ENCODE peak calls at places on chromosomes 11 and 22, in seven cellular contexts. L is spleen; R is endodermal cell; K is small intestine; N is CD4-positive, alpha-beta memory T cell; F is naive thymus-derived CD4-positive, alpha-beta T cell; O is fibroblast of the aortic adventitia. I is an unnamed sample.

GRCh38 chr11:21948876-21949275 is 244.0 kb upstream of the ANO5 start:
- DNase-seq in L (no peak), R (no peak), K (no peak), N (no peak), F (no peak), O (no peak), I (no peak)

GRCh38 chr11:68038226-68038717 is 553 bp upstream of the TCIRG1 start:
- DNase-seq in L (peak; percentile 86), R (peak; percentile 66), K (no peak), N (no peak), F (no peak), O (no peak), I (no peak)

GRCh38 chr22:43449205-43449830 is 37.5 kb downstream of the MPPED1 start:
- DNase-seq in L (peak; percentile 28), R (peak; percentile 91), K (no peak), N (no peak), F (no peak), O (no peak), I (peak; percentile 5)

GRCh38 chr22:50189849-50190181 is 4.1 kb downstream of the TRABD start:
- DNase-seq in L (peak; percentile 85), R (no peak), K (no peak), N (no peak), F (no peak), O (peak; percentile 30), I (no peak)

GRCh38 chr11:67316882-67317364 is 13.6 kb downstream of the SSH3 start:
- DNase-seq in L (no peak), R (no peak), K (peak; percentile 75), N (no peak), F (peak; percentile 20), O (peak; percentile 67), I (no peak)

GRCh38 chr22:30079952-30080533 is at the start of gene HORMAD2:
- DNase-seq in L (no peak), R (peak; percentile 98), K (no peak), N (no peak), F (no peak), O (no peak), I (no peak)

GRCh38 chr11:31608995-31609394 is 99.4 kb downstream of the ELP4 start:
- DNase-seq in L (no peak), R (no peak), K (no peak), N (no peak), F (no peak), O (no peak), I (no peak)

GRCh38 chr11:13923182-13923581 is 39.3 kb upstream of the SPON1 start:
- DNase-seq in L (no peak), R (no peak), K (no peak), N (no peak), F (no peak), O (no peak), I (no peak)

GRCh38 chr22:27210111-27210739 is 552.8 kb downstream of the MIAT start:
- DNase-seq in L (no peak), R (no peak), K (no peak), N (no peak), F (no peak), O (no peak), I (no peak)

GRCh38 chr11:61949169-61950034 is 749 bp upstream of the BEST1 start:
- DNase-seq in L (no peak), R (peak; percentile 84), K (no peak), N (no peak), F (no peak), O (peak; percentile 100), I (peak; percentile 61)

GRCh38 chr11:93528252-93528651 is 14.9 kb downstream of the SMCO4 start:
- DNase-seq in L (no peak), R (no peak), K (no peak), N (no peak), F (no peak), O (no peak), I (no peak)

GRCh38 chr11:117786099-117786870 is 10.7 kb downstream of the DSCAML1 start:
- DNase-seq in L (no peak), R (no peak), K (no peak), N (no peak), F (no peak), O (no peak), I (no peak)

GRCh38 chr22:43750751-43751150 is 61.4 kb downstream of the EFCAB6 start:
- DNase-seq in L (no peak), R (no peak), K (no peak), N (no peak), F (no peak), O (no peak), I (no peak)

GRCh38 chr11:70745451-70745850 is 347.1 kb downstream of the CTTN start:
- DNase-seq in L (peak; percentile 64), R (no peak), K (no peak), N (no peak), F (no peak), O (no peak), I (no peak)

GRCh38 chr11:36469063-36469462 is 41.0 kb downstream of the TRAF6 start:
- DNase-seq in L (no peak), R (peak; percentile 95), K (no peak), N (no peak), F (no peak), O (no peak), I (no peak)

GRCh38 chr11:130144129-130144528 is 15.5 kb upstream of the ST14 start:
- DNase-seq in L (no peak), R (no peak), K (peak; percentile 76), N (no peak), F (no peak), O (no peak), I (no peak)

GRCh38 chr22:18987765-18988164 is 51.7 kb upstream of the PRODH start:
- DNase-seq in L (no peak), R (peak; percentile 86), K (peak; percentile 45), N (no peak), F (no peak), O (no peak), I (no peak)

GRCh38 chr11:34346551-34346950 is 11.3 kb downstream of the ABTB2 start:
- DNase-seq in L (no peak), R (no peak), K (no peak), N (no peak), F (no peak), O (peak; percentile 91), I (no peak)

GRCh38 chr11:12446863-12447262 is 69.5 kb downstream of the PARVA start:
- DNase-seq in L (no peak), R (no peak), K (no peak), N (no peak), F (no peak), O (no peak), I (no peak)

GRCh38 chr22:30305519-30305905 is 16.2 kb upstream of the CASTOR1 start:
- DNase-seq in L (peak; percentile 91), R (no peak), K (peak; percentile 66), N (peak; percentile 62), F (peak; percentile 56), O (peak; percentile 45), I (peak; percentile 93)

GRCh38 chr11:70201876-70202861 is 927 bp upstream of the FADD start:
- DNase-seq in L (peak; percentile 82), R (no peak), K (no peak), N (no peak), F (no peak), O (peak; percentile 47), I (peak; percentile 42)

GRCh38 chr11:66032962-66033735 is 6.9 kb upstream of the CATSPER1 start:
- DNase-seq in L (no peak), R (no peak), K (no peak), N (no peak), F (no peak), O (no peak), I (no peak)

DNA sequence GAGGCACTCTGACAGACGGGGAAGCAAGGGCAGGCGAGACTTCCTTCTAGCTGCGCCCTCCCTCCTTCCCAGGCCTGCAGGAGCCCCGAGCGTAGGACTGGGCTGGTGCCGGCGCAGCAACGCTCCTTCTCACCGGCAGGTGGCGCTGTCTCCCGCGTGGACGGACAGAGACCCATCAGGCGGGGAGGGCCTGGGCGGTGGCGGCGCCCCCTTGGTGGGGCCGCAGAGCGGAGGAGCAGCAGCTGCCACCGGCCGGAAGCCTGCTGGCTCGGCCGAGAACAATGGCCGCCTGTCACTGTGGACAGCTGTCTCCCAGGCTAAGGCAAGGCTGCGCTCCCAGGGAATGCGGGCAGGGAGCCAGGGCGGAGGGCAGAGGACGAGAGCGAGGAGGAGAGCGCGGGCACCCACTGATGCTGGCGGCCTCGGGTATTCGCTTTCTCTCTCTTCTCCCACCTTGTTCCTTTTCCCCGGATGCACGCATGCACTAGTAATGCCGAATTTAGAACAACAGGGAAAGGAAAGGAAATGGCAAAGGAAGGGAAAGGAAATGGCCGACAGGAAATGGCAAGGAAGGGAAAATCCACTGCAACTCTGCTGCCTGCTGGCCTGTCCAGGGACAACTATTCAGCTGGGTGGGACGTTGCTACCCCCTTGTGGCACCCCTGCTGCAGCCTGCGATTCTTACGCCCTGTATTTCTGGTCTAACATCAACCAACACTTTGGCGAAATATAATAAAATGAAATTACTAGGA is 14.4 kb downstream of the PPM1F start:
- DNase-seq in L (peak; percentile 99), R (peak; percentile 98), K (peak; percentile 87), N (peak; percentile 84), F (peak; percentile 80), O (peak; percentile 85), I (peak; percentile 70)
- H3K4me3 ChIP-seq in L (peak overlapping the region; percentile 45), R (peak overlapping the region; percentile 75), K (peak overlapping the region; percentile 49), N (peak overlapping the region; percentile 24), F (peak overlapping the region; percentile 69), O (peak overlapping the region; percentile 57), I (peak overlapping the region; percentile 15)

GRCh38 chr11:6647282-6647679 is 8.3 kb downstream of the DCHS1 start:
- DNase-seq in L (no peak), R (peak; percentile 53), K (no peak), N (no peak), F (no peak), O (peak; percentile 57), I (no peak)
- H3K4me3 ChIP-seq in L (no peak overlapping the region), R (no peak overlapping the region), K (no peak overlapping the region), N (peak overlapping the region; percentile 8), F (peak overlapping the region; percentile 35), O (no peak overlapping the region), I (no peak overlapping the region)

DNA sequence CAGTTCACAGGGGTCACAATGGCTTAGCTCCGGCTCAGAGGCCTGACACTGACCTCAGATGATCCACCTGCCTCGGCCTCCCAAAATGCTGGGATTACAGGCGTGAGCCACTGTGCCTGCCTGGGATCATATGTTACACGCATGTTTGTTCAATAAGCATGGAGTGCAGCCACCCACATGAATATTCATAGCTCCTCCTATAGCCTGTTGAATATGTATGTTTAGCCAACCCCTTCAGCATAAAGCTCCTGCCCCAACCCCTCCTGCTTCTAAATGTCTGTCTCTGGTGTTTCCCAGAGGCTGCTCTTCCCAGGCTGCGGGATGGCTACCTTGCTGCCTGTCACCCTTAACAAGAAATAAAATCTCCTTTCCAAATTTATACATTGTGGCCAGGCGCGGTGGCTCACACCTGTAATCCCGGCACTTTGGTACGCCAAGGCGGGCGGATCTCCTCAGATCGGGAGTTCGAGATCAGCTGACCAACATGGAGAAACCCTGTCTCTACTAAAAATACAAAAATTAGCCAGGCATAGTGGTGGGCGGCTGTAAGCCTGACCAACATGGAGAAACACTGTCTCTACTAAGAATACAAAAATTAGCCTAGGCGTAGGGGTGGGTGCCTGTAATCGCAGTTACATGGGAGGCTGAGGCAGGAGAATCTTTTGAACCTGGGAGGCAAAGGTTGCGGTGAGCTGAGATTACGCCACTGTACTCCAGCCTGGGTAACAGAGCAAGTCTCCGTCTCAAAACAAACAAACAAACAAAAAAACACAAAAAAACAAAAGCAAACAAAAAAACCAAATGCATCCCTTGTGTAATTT is 1.1 kb upstream of the APOBEC3F start:
- DNase-seq in L (no peak), R (peak; percentile 62), K (no peak), N (no peak), F (no peak), O (no peak), I (no peak)
- H3K4me3 ChIP-seq in L (peak overlapping the region; percentile 58), R (peak overlapping the region; percentile 64), K (no peak overlapping the region), N (no peak overlapping the region), F (no peak overlapping the region), O (no peak overlapping the region), I (no peak overlapping the region)

DNA sequence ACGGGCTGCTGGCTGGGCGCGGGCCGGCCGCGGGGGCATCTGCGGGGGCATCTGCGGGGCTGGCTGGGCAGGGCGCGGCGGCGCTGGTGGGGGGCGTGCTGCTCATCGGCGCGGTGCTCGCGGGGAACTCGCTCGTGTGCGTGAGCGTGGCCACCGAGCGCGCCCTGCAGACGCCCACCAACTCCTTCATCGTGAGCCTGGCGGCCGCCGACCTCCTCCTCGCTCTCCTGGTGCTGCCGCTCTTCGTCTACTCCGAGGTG is 194 bp downstream of the DRD4 start:
- DNase-seq in L (no peak), R (no peak), K (no peak), N (no peak), F (no peak), O (no peak), I (no peak)
- H3K4me3 ChIP-seq in L (peak overlapping the region; percentile 15), R (peak overlapping the region; percentile 60), K (peak overlapping the region; percentile 41), N (no peak overlapping the region), F (no peak overlapping the region), O (peak overlapping the region; percentile 25), I (no peak overlapping the region)